ENCODE peak calls at places on chromosomes 3 and 15, in ten cellular contexts. S is right cardiac atrium, D is glutamatergic neuron, F is Caki2, G is nucleus accumbens, P is IMR-90, M is GM12892, B is GM23248, Q is lower leg skin, L is NCI-H524. C is an unnamed sample.

GRCh38 chr3:86774082-86774691 is 216.8 kb downstream of the VGLL3 start:
- DNase-seq in S (no peak), D (no peak), F (peak; percentile 1), G (no peak), P (peak; percentile 58), M (no peak), B (peak; percentile 70), Q (no peak), L (no peak), C (no peak)

GRCh38 chr15:20348291-20348899 is 193.2 kb downstream of the GOLGA6L6 start:
- DNase-seq in S (no peak), D (no peak), F (no peak), G (no peak), P (no peak), M (no peak), B (no peak), Q (no peak), L (no peak), C (no peak)

GRCh38 chr3:184815046-184815930 is 3.3 kb downstream of the VPS8 start:
- DNase-seq in S (no peak), D (no peak), F (no peak), G (no peak), P (peak; percentile 96), M (no peak), B (peak; percentile 77), Q (no peak), L (no peak), C (no peak)

GRCh38 chr3:135099734-135100348 is 304.8 kb downstream of the EPHB1 start:
- DNase-seq in S (no peak), D (no peak), F (no peak), G (no peak), P (no peak), M (no peak), B (no peak), Q (no peak), L (no peak), C (no peak)

GRCh38 chr3:120033594-120033993 is 60.7 kb downstream of the GSK3B start:
- DNase-seq in S (no peak), D (no peak), F (no peak), G (no peak), P (no peak), M (no peak), B (no peak), Q (no peak), L (no peak), C (no peak)

GRCh38 chr15:77975332-77976119 is 102.0 kb downstream of the TBC1D2B start:
- DNase-seq in S (peak; percentile 67), D (no peak), F (no peak), G (no peak), P (no peak), M (no peak), B (no peak), Q (no peak), L (no peak), C (no peak)

GRCh38 chr3:195156286-195156890 is 114.6 kb downstream of the XXYLT1 start:
- DNase-seq in S (no peak), D (no peak), F (no peak), G (peak; percentile 24), P (no peak), M (no peak), B (no peak), Q (no peak), L (no peak), C (no peak)

GRCh38 chr3:111915905-111916304 is 56.8 kb downstream of the PHLDB2 start:
- DNase-seq in S (no peak), D (no peak), F (peak; percentile 48), G (no peak), P (no peak), M (no peak), B (no peak), Q (no peak), L (no peak), C (no peak)

GRCh38 chr3:69838217-69838616 is 99.0 kb downstream of the MITF start:
- DNase-seq in S (no peak), D (no peak), F (no peak), G (no peak), P (peak; percentile 98), M (no peak), B (peak; percentile 94), Q (no peak), L (no peak), C (no peak)

GRCh38 chr15:35833590-35833989 is 287.6 kb upstream of the DPH6 start:
- DNase-seq in S (no peak), D (no peak), F (no peak), G (no peak), P (no peak), M (no peak), B (peak; percentile 2), Q (no peak), L (no peak), C (no peak)

GRCh38 chr3:26100176-26100575 is 310.3 kb downstream of the OXSM start:
- DNase-seq in S (no peak), D (no peak), F (peak; percentile 70), G (no peak), P (no peak), M (no peak), B (no peak), Q (no peak), L (no peak), C (no peak)

GRCh38 chr15:98873441-98874218 is 134.0 kb downstream of the PGPEP1L start:
- DNase-seq in S (peak; percentile 46), D (no peak), F (peak; percentile 91), G (no peak), P (peak; percentile 83), M (no peak), B (peak; percentile 96), Q (no peak), L (no peak), C (no peak)

GRCh38 chr3:189144645-189145044 is 27.1 kb upstream of the TPRG1 start:
- DNase-seq in S (no peak), D (no peak), F (no peak), G (no peak), P (peak; percentile 23), M (no peak), B (peak; percentile 16), Q (peak; percentile 31), L (no peak), C (peak; percentile 61)

GRCh38 chr15:50202003-50202402 is 20.0 kb downstream of the SLC27A2 start:
- DNase-seq in S (no peak), D (no peak), F (no peak), G (no peak), P (no peak), M (no peak), B (no peak), Q (no peak), L (no peak), C (no peak)

GRCh38 chr3:52696830-52697621 is 8.6 kb downstream of the GLT8D1 start:
- DNase-seq in S (no peak), D (no peak), F (no peak), G (no peak), P (no peak), M (no peak), B (no peak), Q (no peak), L (no peak), C (peak; percentile 34)

GRCh38 chr3:49276475-49277356 is at the start of gene C3orf62:
- DNase-seq in S (peak; percentile 98), D (peak; percentile 82), F (peak; percentile 52), G (peak; percentile 70), P (peak; percentile 73), M (peak; percentile 73), B (peak; percentile 95), Q (peak; percentile 85), L (peak; percentile 50), C (peak; percentile 71)

GRCh38 chr15:82731527-82731926 is 21.9 kb upstream of the AP3B2 start:
- DNase-seq in S (no peak), D (no peak), F (no peak), G (no peak), P (no peak), M (no peak), B (no peak), Q (no peak), L (no peak), C (no peak)

GRCh38 chr15:77144028-77144427 is 73.1 kb upstream of the TSPAN3 start:
- DNase-seq in S (no peak), D (no peak), F (no peak), G (no peak), P (peak; percentile 59), M (no peak), B (peak; percentile 71), Q (no peak), L (no peak), C (no peak)

GRCh38 chr15:51318382-51319150 is 19.8 kb downstream of the CYP19A1 start:
- DNase-seq in S (no peak), D (no peak), F (no peak), G (no peak), P (no peak), M (no peak), B (peak; percentile 61), Q (no peak), L (no peak), C (no peak)

GRCh38 chr3:45572755-45573154 is 21.8 kb upstream of the LIMD1 start:
- DNase-seq in S (no peak), D (no peak), F (no peak), G (no peak), P (no peak), M (no peak), B (no peak), Q (no peak), L (no peak), C (no peak)

GRCh38 chr3:139935866-139936817 is 1.2 kb downstream of the CLSTN2 start:
- DNase-seq in S (peak; percentile 76), D (peak; percentile 57), F (peak; percentile 35), G (no peak), P (no peak), M (peak; percentile 27), B (peak; percentile 47), Q (no peak), L (peak; percentile 21), C (no peak)

C was measured in immature natural killer cell.